ENCODE peak calls at places on chromosomes 6 and 20, in seven cellular contexts. C is fibroblast of lung, S is AG04449, T is Peyer's patch, L is GM20000, Q is heart left ventricle, J is RWPE1. B is an unnamed sample.

GRCh38 chr6:91566467-91566866 is 979.6 kb upstream of the MAP3K7 start:
- DNase-seq in C (peak; percentile 74), S (no peak), T (no peak), L (no peak), Q (no peak), J (no peak), B (no peak)

GRCh38 chr20:7113577-7114466 is 346.3 kb downstream of the BMP2 start:
- DNase-seq in C (peak; percentile 33), S (no peak), T (no peak), L (no peak), Q (peak; percentile 40), J (peak; percentile 64), B (no peak)

GRCh38 chr6:10413850-10414765 is 766 bp downstream of the TFAP2A start:
- DNase-seq in C (no peak), S (no peak), T (no peak), L (no peak), Q (no peak), J (peak; percentile 46), B (no peak)

GRCh38 chr6:149082320-149082719 is 235.2 kb upstream of the TAB2 start:
- DNase-seq in C (peak; percentile 71), S (no peak), T (peak; percentile 95), L (peak; percentile 63), Q (peak; percentile 76), J (peak; percentile 68), B (no peak)

GRCh38 chr20:51434556-51435256 is 107.8 kb downstream of the NFATC2 start:
- DNase-seq in C (peak; percentile 75), S (peak; percentile 56), T (no peak), L (no peak), Q (no peak), J (peak; percentile 89), B (peak; percentile 27)

GRCh38 chr6:133837801-133838349 is 51.0 kb upstream of the TCF21 start:
- DNase-seq in C (peak; percentile 14), S (no peak), T (peak; percentile 85), L (peak; percentile 50), Q (no peak), J (peak; percentile 63), B (no peak)

GRCh38 chr20:57440678-57441509 is 49.7 kb downstream of the RBM38 start:
- DNase-seq in C (peak; percentile 46), S (no peak), T (peak; percentile 58), L (no peak), Q (peak; percentile 84), J (no peak), B (no peak)

GRCh38 chr20:25683050-25683449 is 13.6 kb downstream of the ZNF337 start:
- DNase-seq in C (no peak), S (no peak), T (no peak), L (no peak), Q (no peak), J (no peak), B (no peak)

GRCh38 chr6:40563111-40563510 is 24.1 kb downstream of the LRFN2 start:
- DNase-seq in C (no peak), S (no peak), T (no peak), L (no peak), Q (no peak), J (no peak), B (no peak)

GRCh38 chr6:144606041-144606440 is 320.9 kb downstream of the UTRN start:
- DNase-seq in C (no peak), S (no peak), T (no peak), L (no peak), Q (no peak), J (no peak), B (no peak)
- TF ChIP-seq CTCF in C (no peak), S (no peak), T (no peak), L (no peak), Q (no peak), J (no peak), B (no peak)

DNA sequence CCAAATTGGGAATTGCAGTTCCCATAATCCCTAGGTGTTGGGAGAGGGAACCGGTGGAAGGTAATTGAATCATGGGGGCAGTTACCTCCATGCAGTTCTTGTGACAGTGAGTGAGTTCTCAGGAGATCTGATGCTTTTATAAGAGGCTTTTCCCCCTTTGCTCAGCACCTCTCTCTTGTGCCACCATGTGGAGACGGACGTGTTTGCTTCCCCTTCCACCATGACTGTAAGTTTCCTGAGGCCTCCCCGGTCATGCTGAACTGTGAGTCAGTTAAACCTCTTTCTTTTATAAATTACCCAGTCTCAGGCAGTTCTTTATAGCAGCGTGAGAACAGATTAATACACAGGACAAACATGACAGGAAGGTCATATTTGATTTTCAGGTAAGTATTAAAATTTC is 25.3 kb upstream of the HECA start:
- DNase-seq in C (peak; percentile 19), S (no peak), T (peak; percentile 56), L (no peak), Q (no peak), J (no peak), B (no peak)
- TF ChIP-seq CTCF in C (no peak), S (peak; percentile 23), T (peak; percentile 33), L (peak; percentile 41), Q (peak; percentile 20), J (no peak), B (peak; percentile 46)

GRCh38 chr20:59458645-59459044 is 145.7 kb upstream of the PHACTR3 start:
- DNase-seq in C (no peak), S (no peak), T (no peak), L (no peak), Q (no peak), J (no peak), B (no peak)
- TF ChIP-seq CTCF in C (no peak), S (no peak), T (no peak), L (no peak), Q (no peak), J (no peak), B (no peak)

GRCh38 chr6:136889271-136890193 is 32.6 kb upstream of the SLC35D3 start:
- DNase-seq in C (no peak), S (no peak), T (no peak), L (no peak), Q (no peak), J (no peak), B (no peak)

GRCh38 chr6:136886110-136886509 is 36.0 kb upstream of the SLC35D3 start:
- DNase-seq in C (no peak), S (no peak), T (no peak), L (no peak), Q (no peak), J (peak; percentile 60), B (no peak)

GRCh38 chr6:136890194-136890558 is 31.9 kb upstream of the SLC35D3 start:
- DNase-seq in C (no peak), S (no peak), T (no peak), L (no peak), Q (no peak), J (no peak), B (no peak)

GRCh38 chr6:136890986-136891385 is 31.1 kb upstream of the SLC35D3 start:
- DNase-seq in C (peak; percentile 27), S (no peak), T (no peak), L (no peak), Q (no peak), J (no peak), B (no peak)

GRCh38 chr6:136887899-136888298 is 34.2 kb upstream of the SLC35D3 start:
- DNase-seq in C (no peak), S (no peak), T (no peak), L (no peak), Q (no peak), J (no peak), B (no peak)
- TF ChIP-seq CTCF in C (no peak), S (no peak), T (no peak), L (no peak), Q (no peak), J (no peak), B (no peak)

DNA sequence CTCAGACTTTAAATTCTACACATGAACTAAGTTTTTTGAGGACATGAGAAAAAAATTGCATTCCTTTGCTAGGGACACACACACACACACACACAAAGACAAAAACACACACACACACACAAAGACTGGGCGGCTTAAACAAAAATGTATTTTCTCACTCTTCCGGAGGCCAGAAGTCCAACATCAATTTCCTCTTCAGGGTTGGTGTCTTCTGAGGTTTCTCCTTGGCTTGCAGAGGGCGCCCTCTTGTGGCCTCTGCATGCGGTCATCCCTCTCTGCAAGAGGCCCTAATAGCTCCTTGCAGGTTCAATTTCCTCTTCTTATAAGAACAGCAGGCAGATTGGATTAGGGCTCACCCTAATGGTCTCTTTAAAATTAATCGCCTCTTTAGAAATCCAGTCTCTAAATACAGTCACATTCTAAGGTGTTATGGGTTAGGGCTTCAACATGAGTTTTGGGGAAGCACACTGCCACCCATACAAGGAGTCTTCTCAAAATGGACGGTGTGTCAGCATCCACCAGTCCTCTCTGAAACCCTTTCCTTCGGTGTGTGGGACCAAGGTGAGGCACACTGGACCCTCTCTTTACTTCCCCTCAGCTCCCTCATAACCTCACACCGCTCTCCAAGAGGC is 61.4 kb downstream of the GPR6 start:
- DNase-seq in C (peak; percentile 80), S (peak; percentile 61), T (peak; percentile 96), L (peak; percentile 77), Q (peak; percentile 80), J (peak; percentile 74), B (peak; percentile 41)
- TF ChIP-seq CTCF in C (peak; percentile 97), S (peak; percentile 89), T (peak; percentile 92), L (peak; percentile 85), Q (peak; percentile 92), J (peak; percentile 91), B (peak; percentile 99)

B was measured in epithelial cell of proximal tubule.